ENCODE peak calls at places on chromosomes 12 and 14, in nine cellular contexts. Y is astrocyte, R is GM23338, J is fibroblast of lung, K is colonic mucosa, V is lung, O is IMR-90, I is K562, S is left ventricle myocardium inferior. Q is an unnamed sample. For H3K36me3, the result is how much of the 10 kb centered on the place peaks cover.

GRCh38 chr12:125110641-125111360 is 45.6 kb downstream of the AACS start:
- DNase-seq in Y (peak), R (no peak), J (peak), K (peak), V (no peak), O (peak), I (no peak), S (no peak), Q (no peak)

GRCh38 chr14:69002069-69002468 is 23.0 kb upstream of the ACTN1 start:
- DNase-seq in Y (no peak), R (peak), J (no peak), K (peak), V (no peak), O (no peak), I (peak), S (no peak), Q (peak)

GRCh38 chr12:51217133-51217967 is 512 bp downstream of the POU6F1 start:
- DNase-seq in Y (no peak), R (peak), J (peak), K (peak), V (peak), O (no peak), I (peak), S (peak), Q (peak)

GRCh38 chr12:78799679-78800078 is 64.9 kb upstream of the SYT1 start:
- DNase-seq in Y (no peak), R (no peak), J (no peak), K (no peak), V (no peak), O (no peak), I (no peak), S (no peak), Q (no peak)

GRCh38 chr12:27780612-27781408 is 774 bp upstream of the MANSC4 start:
- DNase-seq in Y (peak), R (peak), J (peak), K (peak), V (peak), O (peak), I (peak), S (peak), Q (no peak)

GRCh38 chr14:51472881-51473280 is 178.8 kb upstream of the FRMD6 start:
- DNase-seq in Y (no peak), R (no peak), J (no peak), K (no peak), V (no peak), O (no peak), I (no peak), S (no peak), Q (no peak)

GRCh38 chr14:70685480-70686197 is 43.9 kb downstream of the TTC9 start:
- DNase-seq in Y (peak), R (peak), J (peak), K (no peak), V (no peak), O (peak), I (no peak), S (no peak), Q (no peak)

GRCh38 chr14:38201137-38201828 is 6.4 kb upstream of the SSTR1 start:
- DNase-seq in Y (no peak), R (peak), J (no peak), K (no peak), V (no peak), O (no peak), I (no peak), S (no peak), Q (no peak)

GRCh38 chr14:25259470-25259869 is 209.5 kb upstream of the STXBP6 start:
- DNase-seq in Y (no peak), R (no peak), J (no peak), K (no peak), V (no peak), O (no peak), I (no peak), S (no peak), Q (no peak)

GRCh38 chr12:95096852-95097251 is 23.4 kb upstream of the NR2C1 start:
- DNase-seq in Y (peak), R (no peak), J (peak), K (peak), V (no peak), O (peak), I (no peak), S (no peak), Q (no peak)

GRCh38 chr12:66140726-66141125 is 10.2 kb upstream of the LLPH start:
- DNase-seq in Y (no peak), R (peak), J (no peak), K (no peak), V (no peak), O (no peak), I (no peak), S (no peak), Q (no peak)

GRCh38 chr14:87877877-87878276 is 115.1 kb downstream of the GALC start:
- DNase-seq in Y (peak), R (no peak), J (peak), K (no peak), V (no peak), O (no peak), I (no peak), S (no peak), Q (no peak)

GRCh38 chr14:22464422-22465142 is 124.4 kb downstream of the DAD1 start:
- DNase-seq in Y (no peak), R (no peak), J (no peak), K (no peak), V (no peak), O (no peak), I (no peak), S (no peak), Q (no peak)

GRCh38 chr12:107091381-107091780 is 2.0 kb downstream of the CRY1 start:
- DNase-seq in Y (peak), R (no peak), J (peak), K (no peak), V (no peak), O (peak), I (no peak), S (no peak), Q (no peak)

GRCh38 chr12:128661216-128661550 is 162.6 kb downstream of the SLC15A4 start:
- DNase-seq in Y (no peak), R (no peak), J (no peak), K (no peak), V (no peak), O (no peak), I (no peak), S (no peak), Q (no peak)

GRCh38 chr12:124474709-124475108 is 92.7 kb downstream of the NCOR2 start:
- DNase-seq in Y (no peak), R (no peak), J (no peak), K (no peak), V (no peak), O (no peak), I (no peak), S (peak), Q (peak)

GRCh38 chr12:15679146-15679545 is 110.0 kb downstream of the EPS8 start:
- DNase-seq in Y (peak), R (no peak), J (peak), K (no peak), V (no peak), O (peak), I (no peak), S (no peak), Q (no peak)

GRCh38 chr12:106311139-106311538 is 8.6 kb downstream of the TCP11L2 start:
- DNase-seq in Y (no peak), R (no peak), J (no peak), K (no peak), V (no peak), O (no peak), I (no peak), S (no peak), Q (no peak)

GRCh38 chr14:81246561-81247270 is 26.0 kb upstream of the GTF2A1 start:
- DNase-seq in Y (no peak), R (no peak), J (no peak), K (no peak), V (no peak), O (no peak), I (no peak), S (no peak), Q (no peak)

GRCh38 chr12:63208956-63209355 is 58.0 kb upstream of the AVPR1A start:
- DNase-seq in Y (no peak), R (no peak), J (no peak), K (no peak), V (no peak), O (no peak), I (no peak), S (no peak), Q (no peak)

GRCh38 chr12:14795028-14795448 is 8.2 kb downstream of the WBP11 start:
- DNase-seq in Y (no peak), R (no peak), J (no peak), K (no peak), V (no peak), O (peak), I (no peak), S (no peak), Q (no peak)

GRCh38 chr12:18719922-18720321 is 17.9 kb downstream of the PLCZ1 start:
- DNase-seq in Y (peak), R (no peak), J (peak), K (no peak), V (no peak), O (peak), I (no peak), S (no peak), Q (no peak)

GRCh38 chr14:69464829-69465228 is 19.7 kb upstream of the PLEKHD1 start:
- DNase-seq in Y (peak), R (no peak), J (peak), K (no peak), V (no peak), O (peak), I (no peak), S (no peak), Q (no peak)

GRCh38 chr12:109630107-109630506 is 56.5 kb downstream of the MVK start:
- DNase-seq in Y (no peak), R (no peak), J (no peak), K (no peak), V (no peak), O (no peak), I (no peak), S (no peak), Q (no peak)

GRCh38 chr14:55807992-55808391 is 228.0 kb downstream of the KTN1 start:
- DNase-seq in Y (no peak), R (no peak), J (no peak), K (no peak), V (no peak), O (no peak), I (no peak), S (no peak), Q (no peak)

GRCh38 chr14:95300697-95301526 is 18.8 kb downstream of the CLMN start:
- DNase-seq in Y (no peak), R (no peak), J (no peak), K (no peak), V (no peak), O (no peak), I (no peak), S (no peak), Q (no peak)

GRCh38 chr12:93632383-93632782 is 44.8 kb upstream of the CRADD start:
- DNase-seq in Y (no peak), R (no peak), J (no peak), K (no peak), V (no peak), O (no peak), I (no peak), S (no peak), Q (no peak)

DNA sequence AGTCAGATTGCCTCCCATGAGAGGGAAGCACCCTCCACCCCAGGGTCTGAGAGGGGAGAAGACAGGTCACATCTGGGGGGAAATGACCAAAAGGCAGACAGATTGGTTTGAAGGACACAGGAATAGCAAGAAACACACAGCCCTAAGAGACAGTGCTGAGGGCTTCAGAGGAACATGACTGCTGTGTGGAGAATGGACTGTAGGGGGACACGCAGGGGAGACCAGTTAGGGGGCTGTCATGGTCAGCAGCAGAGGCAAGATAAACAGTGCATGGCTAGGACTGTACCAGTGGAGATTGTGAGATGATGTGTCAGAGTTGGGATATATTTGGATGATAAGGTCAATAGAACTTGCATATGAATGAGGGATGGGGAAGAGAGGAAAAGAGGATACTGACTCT is 19.7 kb downstream of the SMUG1 start:
- DNase-seq in Y (no peak), R (no peak), J (no peak), K (no peak), V (no peak), O (no peak), I (no peak), S (no peak), Q (peak)
- TF ChIP-seq CTCF in Y (peak), R (peak), J (no peak), K (no peak), V (no peak), O (no peak), I (no peak), S (no peak), Q (no peak)

GRCh38 chr12:131794061-131794460 is 34.1 kb upstream of the MMP17 start:
- DNase-seq in Y (no peak), R (no peak), J (no peak), K (no peak), V (no peak), O (no peak), I (no peak), S (no peak), Q (no peak)
- H3K36me3 ChIP-seq in Y (under half), R (under half), J (under half), K (under half), V (under half), O (under half), I (half or more), S (half or more), Q (under half)

DNA sequence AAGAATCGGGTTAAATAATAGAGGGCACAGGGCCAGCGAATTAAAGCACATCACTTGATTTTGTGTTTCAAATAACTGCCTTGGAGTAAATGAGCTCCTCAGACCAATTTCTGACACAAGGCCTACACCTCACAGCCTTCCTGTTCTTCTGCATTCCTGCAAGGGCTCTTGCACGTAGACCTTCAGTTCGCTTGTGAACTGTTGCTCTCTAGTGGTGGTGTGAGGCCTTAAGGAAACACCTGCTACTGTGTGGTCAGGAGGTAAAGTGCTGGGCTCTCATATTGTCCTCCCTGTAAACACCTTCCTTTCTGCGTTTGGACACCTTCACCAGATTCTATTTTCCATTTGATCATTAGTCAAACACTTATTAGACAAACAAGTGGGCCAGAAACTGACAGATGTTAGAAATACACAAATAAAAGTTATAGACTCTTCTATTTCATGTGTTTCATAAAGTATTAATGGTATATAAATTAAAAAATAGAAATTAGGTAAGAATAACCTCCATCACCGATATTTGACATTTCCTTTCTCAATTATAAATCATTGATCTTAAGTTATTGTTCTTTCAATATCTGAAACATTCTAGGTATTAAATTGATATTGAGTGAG is 29.2 kb upstream of the KLRF1 start:
- DNase-seq in Y (peak), R (peak), J (peak), K (peak), V (peak), O (peak), I (peak), S (no peak), Q (no peak)
- TF ChIP-seq CTCF in Y (peak), R (peak), J (peak), K (peak), V (peak), O (peak), I (peak), S (peak), Q (peak)

GRCh38 chr12:119828300-119828699 is 48.8 kb downstream of the CIT start:
- DNase-seq in Y (no peak), R (no peak), J (no peak), K (no peak), V (no peak), O (no peak), I (no peak), S (no peak), Q (no peak)
- H3K36me3 ChIP-seq in Y (under half), R (under half), J (under half), K (under half), V (under half), O (under half), I (under half), S (under half), Q (under half)

GRCh38 chr14:65425885-65426284 is 13.4 kb downstream of the FUT8 start:
- DNase-seq in Y (no peak), R (no peak), J (no peak), K (no peak), V (no peak), O (no peak), I (no peak), S (no peak), Q (no peak)
- TF ChIP-seq CTCF in Y (no peak), R (no peak), J (no peak), K (no peak), V (no peak), O (no peak), I (no peak), S (no peak), Q (no peak)